ENCODE peak calls at places on chromosomes 4 and X, in seven cellular contexts. Y is epithelial cell of esophagus, M is GM12865, I is lower leg skin, L is K562, Q is fibroblast of pulmonary artery, A is hepatocyte. X is an unnamed sample.

GRCh38 chr4:42282081-42282901 is 115.0 kb upstream of the SHISA3 start:
- DNase-seq in Y (peak), M (peak), I (peak), L (peak), Q (peak), A (peak), X (peak)

GRCh38 chr4:118158946-118159345 is 124.7 kb downstream of the NDST3 start:
- DNase-seq in Y (no peak), M (no peak), I (no peak), L (no peak), Q (peak), A (no peak), X (no peak)

GRCh38 chr4:117626664-117627063 is 407.6 kb upstream of the NDST3 start:
- DNase-seq in Y (peak), M (no peak), I (no peak), L (no peak), Q (no peak), A (no peak), X (peak)

GRCh38 chr4:107034091-107034698 is 1.9 kb downstream of the DKK2 start:
- DNase-seq in Y (peak), M (no peak), I (peak), L (no peak), Q (no peak), A (peak), X (no peak)

GRCh38 chrX:11665144-11666040 is at the start of gene ARHGAP6:
- DNase-seq in Y (peak), M (peak), I (peak), L (no peak), Q (peak), A (peak), X (no peak)

GRCh38 chrX:38612281-38612680 is 50.9 kb downstream of the TSPAN7 start:
- DNase-seq in Y (no peak), M (no peak), I (no peak), L (no peak), Q (no peak), A (no peak), X (no peak)

GRCh38 chr4:43754566-43754965 is 694.0 kb downstream of the KCTD8 start:
- DNase-seq in Y (no peak), M (no peak), I (no peak), L (no peak), Q (no peak), A (no peak), X (no peak)

GRCh38 chr4:41384992-41385391 is 128.3 kb downstream of the UCHL1 start:
- DNase-seq in Y (no peak), M (no peak), I (peak), L (peak), Q (no peak), A (no peak), X (no peak)

GRCh38 chr4:60215906-60216305 is 984.2 kb upstream of the ADGRL3 start:
- DNase-seq in Y (no peak), M (no peak), I (no peak), L (no peak), Q (no peak), A (no peak), X (no peak)

GRCh38 chr4:140291259-140291658 is 82.2 kb upstream of the SCOC start:
- DNase-seq in Y (peak), M (no peak), I (no peak), L (no peak), Q (no peak), A (no peak), X (peak)

GRCh38 chr4:140289486-140289885 is 84.0 kb upstream of the SCOC start:
- DNase-seq in Y (no peak), M (no peak), I (no peak), L (no peak), Q (no peak), A (no peak), X (no peak)

GRCh38 chr4:140284449-140284848 is 89.0 kb upstream of the SCOC start:
- DNase-seq in Y (no peak), M (no peak), I (no peak), L (no peak), Q (no peak), A (no peak), X (no peak)

GRCh38 chr4:140281828-140282227 is 91.6 kb upstream of the SCOC start:
- DNase-seq in Y (peak), M (no peak), I (no peak), L (no peak), Q (peak), A (no peak), X (no peak)

GRCh38 chr4:140286503-140286902 is 86.9 kb upstream of the SCOC start:
- DNase-seq in Y (no peak), M (no peak), I (no peak), L (no peak), Q (no peak), A (no peak), X (no peak)
- TF ChIP-seq CTCF in Y (no peak), M (no peak), I (no peak), L (no peak), Q (no peak), A (no peak), X (no peak)

DNA sequence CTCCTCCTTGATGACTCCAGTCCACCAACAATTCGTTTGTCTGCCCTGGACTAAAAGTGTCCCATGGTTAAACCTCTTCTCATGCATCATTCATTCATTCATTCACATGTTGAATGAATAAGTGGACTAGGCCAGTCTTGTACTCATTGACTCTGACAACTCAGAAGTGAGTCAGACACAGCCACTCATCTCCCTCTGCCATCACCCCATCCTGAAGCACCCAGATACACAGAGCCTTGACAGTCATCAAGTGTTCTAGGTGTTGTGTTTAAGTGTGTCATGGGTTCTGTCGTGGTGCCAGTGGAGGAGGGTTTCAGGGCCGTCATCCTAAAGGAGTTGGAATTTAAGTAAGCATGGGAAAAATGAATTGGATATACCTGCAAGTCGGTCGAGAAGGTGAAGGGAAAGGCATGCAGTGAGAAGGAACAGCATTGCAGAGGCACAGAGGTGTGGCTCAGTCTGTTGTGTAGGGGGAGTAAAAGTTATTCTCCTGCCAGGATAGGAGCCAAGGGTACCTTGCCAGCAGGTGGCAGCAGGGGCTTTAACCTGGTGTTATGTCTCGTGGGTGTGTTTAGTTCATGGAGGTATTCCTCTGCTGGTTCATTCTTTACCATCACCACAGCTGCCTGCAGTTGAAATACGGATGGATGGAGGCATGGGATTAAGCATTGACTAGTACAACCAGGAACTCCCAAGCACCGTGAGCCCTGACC is 18.3 kb downstream of the MAGED2 start:
- DNase-seq in Y (peak), M (no peak), I (no peak), L (no peak), Q (no peak), A (no peak), X (no peak)
- TF ChIP-seq CTCF in Y (no peak), M (peak), I (no peak), L (no peak), Q (no peak), A (no peak), X (no peak)

GRCh38 chr4:102500371-102501175 is 586 bp upstream of the NFKB1 start:
- DNase-seq in Y (peak), M (peak), I (no peak), L (peak), Q (peak), A (peak), X (peak)
- TF ChIP-seq CTCF in Y (peak), M (no peak), I (no peak), L (no peak), Q (no peak), A (no peak), X (no peak)

GRCh38 chr4:76200771-76201224 is 12.8 kb downstream of the SCARB2 start:
- DNase-seq in Y (no peak), M (peak), I (no peak), L (no peak), Q (no peak), A (peak), X (no peak)

GRCh38 chr4:76197001-76197743 is 16.5 kb downstream of the SCARB2 start:
- DNase-seq in Y (no peak), M (peak), I (no peak), L (no peak), Q (no peak), A (no peak), X (no peak)

GRCh38 chr4:76198411-76199237 is 15.0 kb downstream of the SCARB2 start:
- DNase-seq in Y (peak), M (peak), I (peak), L (peak), Q (peak), A (peak), X (peak)

GRCh38 chr4:76197971-76198410 is 15.6 kb downstream of the SCARB2 start:
- DNase-seq in Y (peak), M (peak), I (no peak), L (no peak), Q (peak), A (peak), X (peak)

DNA sequence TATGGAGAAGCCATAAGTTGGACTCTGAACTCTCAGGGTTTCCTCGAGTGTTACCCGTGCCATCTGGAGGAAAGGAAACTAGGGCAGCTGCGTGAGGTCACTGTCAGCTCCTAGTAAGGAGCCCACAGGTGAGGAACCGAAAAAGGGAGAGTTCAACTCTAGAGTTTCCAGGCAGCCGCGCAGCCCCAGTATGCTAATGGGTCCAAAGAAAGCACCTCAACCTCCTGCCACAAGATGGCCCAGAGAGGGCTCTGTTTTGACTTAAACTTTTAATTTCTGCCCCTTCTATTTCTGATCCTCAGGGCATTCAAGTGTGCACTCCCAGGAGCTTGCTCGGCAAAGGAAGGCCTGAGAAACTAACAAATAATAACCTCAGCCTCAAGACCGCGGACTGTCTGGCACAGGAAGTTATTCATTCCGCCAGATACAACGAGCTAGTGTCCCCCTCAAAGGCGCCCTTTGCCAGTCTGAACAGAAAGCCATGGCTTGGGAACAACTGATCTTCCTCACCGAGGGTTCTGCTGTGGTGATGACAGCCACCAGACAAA is 13.9 kb downstream of the SCARB2 start:
- DNase-seq in Y (no peak), M (peak), I (no peak), L (no peak), Q (peak), A (no peak), X (no peak)
- TF ChIP-seq CTCF in Y (no peak), M (no peak), I (no peak), L (no peak), Q (peak), A (no peak), X (no peak)

DNA sequence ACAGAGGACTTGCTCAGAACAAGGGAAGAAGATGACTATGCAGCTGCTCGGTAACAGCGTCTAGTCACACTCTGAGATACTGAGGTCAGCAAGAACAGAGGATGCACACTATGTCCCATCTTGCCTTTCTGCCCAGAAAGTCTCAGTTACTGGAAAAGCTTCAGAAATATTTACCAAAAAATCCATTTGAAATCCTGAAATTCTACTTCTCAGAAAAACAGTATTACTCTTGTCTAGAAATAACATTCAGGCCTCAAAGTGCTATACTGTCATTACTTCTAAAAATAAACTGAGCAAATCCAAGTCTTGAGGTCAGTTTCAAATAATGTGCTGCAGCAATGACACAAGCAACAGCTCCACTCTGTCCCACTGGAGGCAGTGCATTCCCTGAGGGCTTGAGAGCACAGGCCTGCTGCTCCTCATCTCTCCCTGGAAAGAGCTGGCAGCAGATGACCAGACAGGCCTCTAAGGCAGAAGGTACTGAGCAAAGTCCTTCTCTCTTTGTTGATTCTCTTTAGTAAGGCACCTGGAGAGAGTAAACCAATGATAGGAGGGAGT is 76.9 kb downstream of the CAMK2D start:
- DNase-seq in Y (peak), M (no peak), I (no peak), L (no peak), Q (peak), A (peak), X (peak)
- TF ChIP-seq CTCF in Y (peak), M (no peak), I (no peak), L (no peak), Q (peak), A (peak), X (no peak)

GRCh38 chrX:1468250-1468772 is 15.6 kb upstream of the ASMTL start:
- DNase-seq in Y (peak), M (peak), I (peak), L (no peak), Q (peak), A (no peak), X (peak)
- TF ChIP-seq CTCF in Y (no peak), M (no peak), I (no peak), L (no peak), Q (no peak), A (no peak), X (no peak)

GRCh38 chr4:185304944-185305690 is 90.6 kb downstream of the LRP2BP start:
- DNase-seq in Y (peak), M (peak), I (no peak), L (no peak), Q (peak), A (peak), X (peak)
- TF ChIP-seq CTCF in Y (peak), M (peak), I (no peak), L (peak), Q (peak), A (peak), X (peak)

GRCh38 chr4:183919173-183919572 is 14.1 kb downstream of the STOX2 start:
- DNase-seq in Y (no peak), M (no peak), I (no peak), L (no peak), Q (no peak), A (no peak), X (no peak)
- TF ChIP-seq CTCF in Y (no peak), M (no peak), I (no peak), L (no peak), Q (no peak), A (no peak), X (no peak)